ENCODE peak calls at places on chromosomes 3 and 15, in seven cellular contexts. M, H, B, G, V, W and R are unnamed samples.
A peak's percentile ranks its signal among the peaks of the same experiment; 100 is the strongest.

GRCh38 chr15:31265090-31265870 is 61.4 kb upstream of the KLF13 start:
- DNase-seq in G (no peak), V (no peak), B (no peak), W (peak; percentile 44), M (no peak), H (no peak), R (no peak)

GRCh38 chr3:124316034-124316287 is 324.0 kb upstream of the ROPN1 start:
- DNase-seq in B (no peak), H (no peak), G (no peak), M (peak; percentile 7), W (no peak), V (no peak), R (no peak)

GRCh38 chr3:71680588-71680987 is 44.6 kb downstream of the EIF4E3 start:
- DNase-seq in V (no peak), W (no peak), G (no peak), H (no peak), B (no peak), M (no peak), R (no peak)

GRCh38 chr3:13896473-13897154 is 16.7 kb upstream of the WNT7A start:
- DNase-seq in G (peak; percentile 64), H (no peak), M (peak; percentile 62), V (peak; percentile 16), W (peak; percentile 55), B (no peak), R (peak; percentile 81)

GRCh38 chr3:129412542-129413198 is 15.8 kb downstream of the EFCAB12 start:
- DNase-seq in G (no peak), H (no peak), B (no peak), W (no peak), V (no peak), M (no peak), R (no peak)

GRCh38 chr3:124767259-124767658 is 37.0 kb downstream of the UMPS start:
- DNase-seq in H (no peak), B (no peak), V (no peak), M (no peak), G (no peak), W (no peak), R (no peak)

GRCh38 chr15:69830425-69830824 is 267.3 kb downstream of the TLE3 start:
- DNase-seq in G (no peak), M (no peak), H (no peak), B (no peak), V (no peak), W (no peak), R (no peak)

GRCh38 chr3:119582178-119582577 is 2.9 kb downstream of the ADPRH start:
- DNase-seq in V (no peak), W (no peak), M (peak; percentile 79), G (no peak), H (no peak), B (no peak), R (no peak)

GRCh38 chr3:160885791-160886286 is 129.8 kb downstream of the PPM1L start:
- DNase-seq in M (peak; percentile 86), H (no peak), G (no peak), V (peak; percentile 13), B (no peak), W (no peak), R (no peak)

GRCh38 chr3:169664034-169664820 is 715 bp upstream of the MECOM start:
- DNase-seq in W (peak; percentile 56), V (no peak), B (no peak), H (no peak), M (no peak), G (no peak), R (no peak)